ENCODE peak calls at places on chromosomes 4 and X, in six cellular contexts. U is Caco-2, G is right lobe of liver, X is foreskin fibroblast, Y is left lung, V is fibroblast of lung. W is an unnamed sample.

GRCh38 chr4:182604953-182605352 is 312.2 kb downstream of the DCTD start:
- DNase-seq in U (no peak), G (no peak), X (no peak), Y (no peak), V (peak), W (no peak)

GRCh38 chr4:4631150-4631549 is 89.3 kb upstream of the STX18 start:
- DNase-seq in Y (no peak), U (no peak), X (no peak), G (no peak), V (no peak), W (no peak)

GRCh38 chr4:109578846-109579245 is 18.8 kb downstream of the MCUB start:
- DNase-seq in U (no peak), X (no peak), Y (no peak), V (no peak), G (no peak), W (no peak)

GRCh38 chrX:53262918-53263394 is 18.4 kb downstream of the IQSEC2 start:
- DNase-seq in G (no peak), Y (no peak), X (peak), V (peak), U (no peak), W (no peak)

GRCh38 chrX:39665830-39666518 is 431.8 kb downstream of the BCOR start:
- DNase-seq in V (peak), Y (no peak), U (no peak), G (no peak), X (no peak), W (no peak)

GRCh38 chrX:9807355-9808182 is 21.3 kb downstream of the SHROOM2 start:
- DNase-seq in V (no peak), G (peak), X (no peak), U (no peak), Y (no peak), W (no peak)

GRCh38 chr4:72983706-72984105 is 85.8 kb downstream of the COX18 start:
- DNase-seq in Y (no peak), X (no peak), U (no peak), V (no peak), G (no peak), W (no peak)

GRCh38 chr4:156827519-156827918 is 144.1 kb downstream of the PDGFC start:
- DNase-seq in X (no peak), G (no peak), U (no peak), V (no peak), Y (no peak), W (no peak)

GRCh38 chr4:48445704-48446103 is 37.4 kb upstream of the SLC10A4 start:
- DNase-seq in V (no peak), Y (no peak), X (no peak), U (no peak), G (no peak), W (no peak)

GRCh38 chr4:155604718-155605601 is 61.7 kb upstream of the GUCY1A1 start:
- DNase-seq in G (no peak), Y (no peak), U (no peak), X (peak), V (peak), W (peak)

GRCh38 chr4:167713756-167714155 is 378.6 kb upstream of the ANXA10 start:
- DNase-seq in V (peak), G (no peak), U (no peak), Y (no peak), X (peak), W (no peak)

GRCh38 chrX:41224606-41225005 is 109.4 kb upstream of the DDX3X start:
- DNase-seq in V (no peak), X (no peak), Y (no peak), G (no peak), U (no peak), W (no peak)

GRCh38 chr4:182931691-182932297 is 14.6 kb upstream of the DCTD start:
- DNase-seq in Y (no peak), G (no peak), U (no peak), V (peak), X (no peak), W (no peak)

GRCh38 chr4:51923343-51923742 is 80.4 kb downstream of the DCUN1D4 start:
- DNase-seq in Y (no peak), G (no peak), V (no peak), X (no peak), U (no peak), W (no peak)

DNA sequence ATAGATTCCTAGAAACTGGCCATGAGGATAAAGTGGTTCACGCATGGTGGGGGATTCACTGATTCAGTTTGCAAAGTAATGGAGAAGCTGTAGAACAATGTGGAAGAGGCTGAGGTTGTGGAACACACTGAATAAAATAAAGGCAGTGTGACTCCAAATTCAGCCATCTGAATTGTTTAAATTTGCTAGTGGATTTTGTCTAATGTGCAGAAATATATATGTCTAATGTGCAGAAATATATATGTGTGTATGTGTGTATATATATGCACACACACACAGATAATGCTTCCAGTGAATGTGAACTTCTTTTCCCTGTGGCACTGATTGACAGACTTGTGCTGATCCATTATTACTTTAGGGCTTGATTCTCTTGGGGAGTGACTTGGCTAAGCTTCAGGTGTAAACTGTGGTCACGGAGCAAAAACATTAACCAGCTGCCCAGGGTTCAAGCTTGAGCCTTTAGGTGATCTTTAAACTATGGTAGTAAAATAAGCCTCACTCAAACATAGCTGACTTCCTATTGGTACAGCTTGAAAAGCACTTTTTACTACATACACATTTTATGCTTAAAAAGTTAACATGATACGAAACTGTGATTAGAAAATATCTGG is 3.5 kb downstream of the STBD1 start:
- DNase-seq in U (no peak), X (no peak), G (no peak), Y (no peak), V (no peak), W (no peak)
- H3K4me3 ChIP-seq in U (no peak), X (no peak), G (peak), Y (no peak), V (no peak), W (no peak)

GRCh38 chr4:6474705-6475457 is 2.5 kb upstream of the PPP2R2C start:
- DNase-seq in V (no peak), G (no peak), U (no peak), Y (no peak), X (no peak), W (no peak)

GRCh38 chr4:6475492-6476020 is 3.1 kb upstream of the PPP2R2C start:
- DNase-seq in V (no peak), G (no peak), U (no peak), X (no peak), Y (no peak), W (no peak)

GRCh38 chr4:6473264-6474052 is 1.0 kb upstream of the PPP2R2C start:
- DNase-seq in G (no peak), U (no peak), X (no peak), Y (no peak), V (no peak), W (no peak)

GRCh38 chr4:6472387-6473263 is at the start of gene PPP2R2C:
- DNase-seq in G (no peak), U (peak), V (no peak), X (no peak), Y (peak), W (no peak)

GRCh38 chr4:6474053-6474568 is 1.7 kb upstream of the PPP2R2C start:
- DNase-seq in Y (no peak), V (no peak), U (no peak), G (no peak), X (no peak), W (no peak)
- TF ChIP-seq CTCF in Y (no peak), V (no peak), U (peak), G (no peak), X (peak), W (peak)

DNA sequence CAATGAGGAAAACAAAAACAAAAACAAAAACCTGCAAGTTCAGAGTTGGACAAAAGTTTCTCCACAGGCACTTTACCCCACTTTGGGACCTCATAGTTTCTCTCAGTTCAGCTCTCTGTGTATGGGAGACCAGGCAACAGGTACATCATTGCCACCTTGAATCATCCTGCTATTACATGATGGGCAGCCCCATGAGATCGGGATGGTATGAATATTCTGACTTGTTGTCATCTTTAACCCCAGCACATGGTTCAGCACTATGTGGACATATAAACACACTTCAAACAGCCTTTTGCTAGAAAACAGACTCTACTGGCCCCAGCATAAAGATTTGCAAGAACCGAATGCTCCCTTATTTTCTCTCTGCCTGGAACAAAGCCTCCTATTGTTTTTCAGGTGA is 176.9 kb upstream of the SCML1 start:
- DNase-seq in G (no peak), Y (no peak), X (no peak), U (no peak), V (no peak), W (no peak)
- H3K4me3 ChIP-seq in G (no peak), Y (no peak), X (no peak), U (no peak), V (no peak), W (no peak)

GRCh38 chr4:108224628-108225053 is 55.9 kb upstream of the LEF1 start:
- DNase-seq in X (peak), U (no peak), G (no peak), V (peak), Y (no peak), W (no peak)
- TF ChIP-seq CTCF in X (no peak), U (no peak), G (no peak), V (no peak), Y (no peak), W (no peak)

W was measured in HFF-Myc.